ENCODE peak calls at places on chromosomes 1 and 21, in nine cellular contexts. S is activated CD8-positive, alpha-beta memory T cell treated with anti-CD3 and anti-CD28 coated beads for 24 hours; P is GM20000; H is activated CD4-positive, alpha-beta T cell treated with anti-CD3 and anti-CD28 coated beads for 48 hours; Y is anterior cingulate cortex; F is PC-3; B is heart right ventricle; Z is GOT3; R is foreskin fibroblast. T is an unnamed sample.

GRCh38 chr1:37765937-37766664 is 1.2 kb upstream of the EPHA10 start:
- DNase-seq in S (peak), R (no peak), B (no peak), Z (no peak), P (no peak), H (peak), F (peak), Y (no peak), T (peak)

GRCh38 chr1:97307151-97307550 is 585.6 kb downstream of the PTBP2 start:
- DNase-seq in H (no peak), S (no peak), B (no peak), P (no peak), R (no peak), F (no peak), Z (no peak), Y (no peak), T (no peak)

GRCh38 chr1:8281843-8282509 is 35.9 kb upstream of the SLC45A1 start:
- DNase-seq in Z (no peak), F (no peak), S (no peak), H (no peak), Y (no peak), R (no peak), B (no peak), P (no peak), T (no peak)

GRCh38 chr1:151970128-151970527 is 23.5 kb downstream of the S100A10 start:
- DNase-seq in P (no peak), S (no peak), H (no peak), Y (no peak), Z (no peak), F (no peak), B (no peak), R (no peak), T (no peak)

GRCh38 chr1:223531742-223532341 is 133.7 kb downstream of the CAPN8 start:
- DNase-seq in P (peak), F (peak), R (peak), B (no peak), Z (peak), Y (peak), H (peak), S (no peak), T (peak)

GRCh38 chr21:41852929-41853320 is 26.2 kb downstream of the PRDM15 start:
- DNase-seq in H (no peak), B (no peak), R (no peak), P (no peak), S (no peak), Y (no peak), Z (no peak), F (no peak), T (no peak)

GRCh38 chr1:174189424-174190062 is 30.2 kb downstream of the RABGAP1L start:
- DNase-seq in P (no peak), Z (no peak), F (no peak), Y (no peak), B (no peak), S (no peak), H (no peak), R (no peak), T (no peak)

GRCh38 chr1:39361446-39361845 is 130.0 kb upstream of the BMP8A start:
- DNase-seq in B (no peak), P (no peak), H (no peak), F (no peak), Z (no peak), S (no peak), Y (no peak), R (no peak), T (no peak)

GRCh38 chr1:10696977-10697376 is 99.5 kb downstream of the CASZ1 start:
- DNase-seq in Y (no peak), B (no peak), H (peak), P (no peak), Z (no peak), R (no peak), F (no peak), S (peak), T (no peak)